ENCODE peak calls at places on chromosomes 3 and 15, in seven cellular contexts. Q, A, S, K, X, G and N are unnamed samples.

GRCh38 chr3:140268610-140269009 is 333.6 kb downstream of the CLSTN2 start:
- DNase-seq in Q (no peak), X (no peak), S (no peak), A (no peak), G (no peak), K (no peak), N (no peak)

GRCh38 chr15:82810061-82810862 is 834 bp downstream of the WHAMM start:
- DNase-seq in Q (peak), S (peak), A (peak), X (peak), G (peak), K (peak), N (peak)

GRCh38 chr3:160449660-160450598 is at the start of gene TRIM59:
- DNase-seq in X (peak), S (peak), Q (peak), K (peak), A (peak), G (peak), N (peak)

GRCh38 chr3:134374791-134375541 is 719 bp upstream of the AMOTL2 start:
- DNase-seq in X (peak), K (no peak), S (no peak), A (peak), G (no peak), Q (no peak), N (no peak)

GRCh38 chr3:141000027-141000663 is 51.0 kb upstream of the SPSB4 start:
- DNase-seq in K (peak), S (peak), A (peak), G (no peak), Q (peak), X (peak), N (no peak)

GRCh38 chr15:38879909-38880471 is 315.4 kb upstream of the RASGRP1 start:
- DNase-seq in A (peak), Q (no peak), K (peak), S (no peak), G (no peak), X (peak), N (no peak)

GRCh38 chr3:55897573-55898224 is 410.6 kb upstream of the WNT5A start:
- DNase-seq in S (peak), Q (no peak), G (no peak), K (no peak), X (peak), A (no peak), N (no peak)

GRCh38 chr3:197700095-197700494 is 36.6 kb downstream of the RUBCN start:
- DNase-seq in G (no peak), K (peak), Q (no peak), S (no peak), X (no peak), A (no peak), N (no peak)

GRCh38 chr3:141959921-141960554 is 83.6 kb downstream of the ATP1B3 start:
- DNase-seq in X (peak), G (no peak), S (no peak), Q (no peak), A (no peak), K (peak), N (no peak)

GRCh38 chr15:74680461-74680860 is 15.4 kb downstream of the EDC3 start:
- DNase-seq in G (no peak), S (no peak), X (peak), K (peak), Q (no peak), A (no peak), N (no peak)

GRCh38 chr3:23811919-23812318 is 6.2 kb downstream of the UBE2E1 start:
- DNase-seq in Q (no peak), A (no peak), K (no peak), S (no peak), X (no peak), G (no peak), N (no peak)

GRCh38 chr15:100948430-100948762 is 29.2 kb downstream of the LRRK1 start:
- DNase-seq in X (no peak), K (no peak), S (no peak), G (no peak), A (no peak), Q (no peak), N (no peak)

GRCh38 chr15:41948499-41948898 is 23.9 kb downstream of the EHD4 start:
- DNase-seq in S (no peak), Q (no peak), K (no peak), A (no peak), X (no peak), G (no peak), N (no peak)

GRCh38 chr15:31034152-31034551 is 42.7 kb upstream of the MTMR10 start:
- DNase-seq in A (no peak), Q (no peak), K (no peak), X (peak), G (no peak), S (no peak), N (no peak)
- TF ChIP-seq CTCF in A (no peak), Q (no peak), K (no peak), X (no peak), G (no peak), S (no peak), N (no peak)

GRCh38 chr3:171455603-171456550 is 4.3 kb downstream of the TNIK start:
- DNase-seq in S (no peak), G (no peak), Q (no peak), K (no peak), A (peak), X (no peak), N (no peak)

GRCh38 chr3:171458857-171459129 is 1.4 kb downstream of the TNIK start:
- DNase-seq in Q (no peak), S (peak), X (no peak), K (no peak), A (no peak), G (no peak), N (no peak)

GRCh38 chr3:171458056-171458856 is 1.9 kb downstream of the TNIK start:
- DNase-seq in Q (peak), A (no peak), K (no peak), S (peak), X (no peak), G (peak), N (no peak)

GRCh38 chr3:171457263-171458055 is 2.7 kb downstream of the TNIK start:
- DNase-seq in S (no peak), Q (no peak), G (peak), A (no peak), X (no peak), K (no peak), N (no peak)

GRCh38 chr3:171456765-171457164 is 3.4 kb downstream of the TNIK start:
- DNase-seq in Q (no peak), X (no peak), A (no peak), S (no peak), G (no peak), K (no peak), N (no peak)
- TF ChIP-seq CTCF in Q (no peak), X (no peak), A (no peak), S (no peak), G (no peak), K (no peak), N (no peak)

GRCh38 chr3:39052613-39053012 is 797 bp downstream of the WDR48 start:
- DNase-seq in S (no peak), G (peak), K (no peak), Q (no peak), X (no peak), A (no peak), N (no peak)

GRCh38 chr3:39051649-39052557 is at the start of the genes SCN11A and WDR48:
- DNase-seq in K (peak), S (peak), A (peak), Q (peak), X (peak), G (peak), N (peak)

DNA sequence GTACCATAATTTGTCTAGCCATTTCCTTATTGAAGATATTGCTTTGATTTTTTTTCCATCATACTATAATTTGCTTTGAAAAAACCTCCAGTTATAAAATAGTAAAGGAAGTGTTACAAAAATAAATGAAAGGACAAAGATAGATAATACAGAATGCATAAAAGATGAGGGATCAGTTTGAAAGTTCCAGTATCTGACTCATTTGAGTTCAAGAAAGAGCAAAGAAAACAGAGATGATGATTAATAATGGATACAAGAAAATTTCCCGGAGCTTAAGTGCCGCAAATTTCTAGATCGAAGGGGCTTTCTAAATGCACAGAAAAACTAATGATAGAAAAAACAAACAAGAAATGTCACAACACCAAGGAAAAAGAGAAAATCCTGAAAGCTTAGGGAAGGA is 4.3 kb downstream of the WDR48 start:
- DNase-seq in S (no peak), K (no peak), Q (no peak), G (no peak), A (no peak), X (no peak), N (no peak)
- TF ChIP-seq CTCF in S (no peak), K (no peak), Q (no peak), G (no peak), A (no peak), X (no peak), N (no peak)

DNA sequence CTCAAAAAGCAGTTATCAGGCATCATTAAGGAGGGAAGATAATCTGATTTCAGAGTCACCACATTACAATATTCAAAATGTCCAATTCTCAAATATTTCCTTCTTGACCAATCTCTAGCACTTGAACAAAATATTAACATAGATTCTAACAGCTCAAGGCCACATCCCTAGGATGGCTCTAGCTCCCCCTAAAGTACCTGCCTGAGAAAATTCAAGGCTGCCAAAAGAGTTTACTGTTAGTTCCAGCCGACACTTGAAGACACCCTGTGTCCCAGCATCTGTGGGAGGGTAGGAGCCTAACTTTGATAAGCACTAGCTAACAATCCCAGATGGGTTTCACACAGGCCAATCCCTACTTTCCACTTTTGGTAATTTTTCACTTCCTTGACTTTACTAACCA is 10.4 kb downstream of the NSMCE3 start:
- DNase-seq in Q (no peak), X (peak), K (no peak), A (no peak), S (no peak), G (no peak), N (no peak)
- TF ChIP-seq CTCF in Q (no peak), X (peak), K (no peak), A (no peak), S (no peak), G (no peak), N (no peak)

GRCh38 chr3:151379083-151379734 is 5.3 kb downstream of the P2RY12 start:
- DNase-seq in Q (no peak), K (peak), G (no peak), X (peak), S (peak), A (no peak), N (no peak)
- TF ChIP-seq CTCF in Q (no peak), K (peak), G (peak), X (peak), S (peak), A (peak), N (peak)

DNA sequence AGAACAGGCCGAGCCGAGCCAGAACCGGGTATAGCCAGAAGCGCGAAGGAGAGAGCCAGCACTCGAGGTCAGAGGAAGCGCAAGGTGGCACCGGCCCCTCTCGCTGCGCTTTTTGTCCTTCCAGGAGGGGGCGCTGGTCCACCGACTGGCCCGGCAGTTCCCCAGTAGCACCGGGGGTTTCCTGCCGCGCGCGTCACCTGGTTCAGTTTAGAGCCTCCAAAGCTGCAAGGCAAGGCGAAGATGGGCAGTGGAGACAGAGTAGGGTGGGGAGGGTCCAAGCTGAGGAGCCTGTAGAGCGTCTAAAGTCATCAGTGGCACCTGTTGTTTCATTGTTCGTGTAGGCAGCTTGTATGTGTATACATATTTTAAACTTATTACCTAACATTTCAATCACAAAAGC is 7.6 kb upstream of the NR2E3 start:
- DNase-seq in S (peak), X (no peak), G (peak), A (no peak), Q (no peak), K (no peak), N (peak)
- TF ChIP-seq CTCF in S (peak), X (peak), G (no peak), A (peak), Q (no peak), K (peak), N (peak)

GRCh38 chr3:39592306-39592705 is 124.8 kb downstream of the MOBP start:
- DNase-seq in Q (no peak), A (no peak), G (no peak), K (no peak), S (no peak), X (peak), N (no peak)
- TF ChIP-seq CTCF in Q (no peak), A (no peak), G (no peak), K (no peak), S (no peak), X (no peak), N (no peak)

GRCh38 chr15:75961332-75961731 is 50.9 kb downstream of the NRG4 start:
- DNase-seq in S (no peak), K (no peak), A (no peak), Q (no peak), G (no peak), X (no peak), N (no peak)

GRCh38 chr15:75952512-75952911 is 48.8 kb downstream of the FBXO22 start:
- DNase-seq in G (no peak), S (no peak), X (no peak), A (no peak), K (no peak), Q (no peak), N (no peak)

DNA sequence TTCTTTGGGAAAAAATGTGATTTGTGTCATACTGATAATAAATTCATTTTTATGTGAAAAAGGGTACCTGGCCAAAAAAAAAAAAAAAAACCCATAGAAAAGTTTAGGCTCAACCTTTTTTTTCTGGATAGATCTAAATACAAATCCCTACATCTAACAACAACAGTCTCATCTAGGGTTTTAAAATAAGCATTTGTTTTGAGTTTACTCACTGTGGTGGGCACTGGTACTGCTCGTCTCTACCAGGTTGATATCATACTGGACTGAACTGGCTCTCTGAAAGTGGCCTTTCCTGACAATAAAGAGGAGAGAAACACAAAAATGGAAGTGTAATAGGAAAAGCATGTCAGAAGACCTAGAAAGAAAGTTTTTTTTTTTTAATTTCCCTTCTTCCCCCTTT is 52.0 kb downstream of the FBXO22 start:
- DNase-seq in G (no peak), S (no peak), A (no peak), Q (no peak), X (no peak), K (no peak), N (no peak)
- TF ChIP-seq CTCF in G (no peak), S (no peak), A (no peak), Q (no peak), X (no peak), K (no peak), N (peak)

DNA sequence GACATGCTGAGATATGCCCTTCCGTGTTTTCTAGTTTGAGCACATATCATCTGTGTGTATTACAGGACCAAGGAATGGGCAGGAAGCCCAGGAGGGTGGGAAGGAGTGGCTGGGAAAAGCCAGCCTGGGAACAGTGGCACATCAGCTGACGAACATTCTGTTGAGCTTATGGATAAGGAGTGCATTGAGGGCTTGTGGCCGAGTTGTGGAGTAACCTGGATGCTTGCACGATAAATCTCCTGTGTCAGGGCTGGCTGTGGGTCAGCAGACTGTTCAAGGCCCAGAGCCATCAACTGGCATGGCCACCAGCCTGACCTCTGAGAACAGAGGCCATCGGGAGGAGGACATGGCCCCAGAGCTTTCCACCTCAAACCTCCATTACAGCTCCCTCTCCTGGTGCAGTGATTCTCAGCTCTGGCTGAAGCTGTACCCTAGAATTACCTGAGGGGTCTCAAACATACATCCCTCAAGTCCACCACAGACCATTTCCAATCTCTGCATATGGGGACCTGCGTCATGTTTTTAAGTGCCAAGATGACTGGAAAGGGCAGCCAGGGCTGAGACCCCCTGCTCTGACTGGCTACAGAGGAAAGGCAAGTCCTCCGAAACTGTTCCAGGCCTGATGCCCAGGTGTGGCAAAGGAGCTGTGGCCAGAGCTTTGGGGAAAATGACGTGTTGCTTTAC is 4.8 kb upstream of the VILL start:
- DNase-seq in K (peak), S (no peak), G (no peak), X (no peak), A (no peak), Q (no peak), N (peak)
- TF ChIP-seq CTCF in K (peak), S (no peak), G (no peak), X (peak), A (peak), Q (no peak), N (no peak)

GRCh38 chr3:88149516-88150362 is at the start of gene C3orf38:
- DNase-seq in Q (peak), X (peak), K (peak), S (peak), A (peak), G (peak), N (peak)
- TF ChIP-seq CTCF in Q (no peak), X (no peak), K (no peak), S (no peak), A (no peak), G (no peak), N (no peak)